ENCODE peak calls at places on chromosomes 4 and X, in four cellular contexts. J is HEK293T, D is K562, Z is HepG2. P is an unnamed sample.

GRCh38 chrX:102154900-102155805 is 624 bp downstream of the BEX5 start:
- DNase-seq in Z (no peak), J (peak; percentile 16), D (no peak), P (no peak)

GRCh38 chrX:122586831-122587230 is 597.2 kb upstream of the GRIA3 start:
- DNase-seq in Z (no peak), D (no peak), J (no peak), P (no peak)

GRCh38 chrX:121755541-121755940 is 708.1 kb downstream of the GLUD2 start:
- DNase-seq in J (no peak), Z (no peak), D (no peak), P (no peak)

GRCh38 chr4:20043992-20044391 is 207.7 kb upstream of the SLIT2 start:
- DNase-seq in D (no peak), J (no peak), Z (no peak), P (no peak)

GRCh38 chrX:152915541-152916241 is 17.8 kb downstream of the ZNF185 start:
- DNase-seq in D (peak; percentile 66), Z (peak; percentile 22), J (peak; percentile 83), P (peak; percentile 54)

GRCh38 chr4:182307746-182308145 is 64.5 kb downstream of the TENM3 start:
- DNase-seq in Z (no peak), J (no peak), D (no peak), P (no peak)

GRCh38 chrX:144334577-144334976 is 450.7 kb downstream of the UBE2NL start:
- DNase-seq in Z (no peak), D (peak; percentile 1), J (no peak), P (no peak)

GRCh38 chr4:24729041-24729730 is 66.2 kb upstream of the SOD3 start:
- DNase-seq in D (no peak), J (no peak), Z (no peak), P (no peak)

GRCh38 chrX:134013092-134013497 is 27.7 kb upstream of the GPC3 start:
- DNase-seq in J (no peak), Z (no peak), D (no peak), P (no peak)

GRCh38 chrX:86887341-86887740 is 630.3 kb upstream of the KLHL4 start:
- DNase-seq in J (no peak), D (no peak), Z (no peak), P (no peak)

GRCh38 chrX:130435937-130436336 is 34.1 kb downstream of the RBMX2 start:
- DNase-seq in Z (no peak), D (no peak), J (no peak), P (no peak)

GRCh38 chr4:182223708-182224107 is 19.5 kb upstream of the TENM3 start:
- DNase-seq in Z (no peak), D (no peak), J (no peak), P (no peak)

GRCh38 chrX:151398346-151398745 is 1.3 kb downstream of the VMA21 start:
- DNase-seq in D (no peak), Z (no peak), J (no peak), P (no peak)

GRCh38 chrX:1524874-1525582 is 12.0 kb downstream of the P2RY8 start:
- DNase-seq in Z (no peak), D (no peak), J (no peak), P (no peak)

GRCh38 chrX:56947695-56948094 is 47.6 kb downstream of the SPIN3 start:
- DNase-seq in Z (no peak), J (no peak), D (no peak), P (no peak)

GRCh38 chrX:70219938-70220764 is 14.3 kb upstream of the AWAT1 start:
- DNase-seq in J (no peak), Z (peak; percentile 80), D (peak; percentile 38), P (no peak)

GRCh38 chr4:4519296-4519898 is 22.5 kb downstream of the STX18 start:
- DNase-seq in J (peak; percentile 31), Z (no peak), D (peak; percentile 21), P (no peak)

GRCh38 chrX:25156323-25156722 is 140.6 kb upstream of the ARX start:
- DNase-seq in D (no peak), J (no peak), Z (no peak), P (no peak)

GRCh38 chr4:38902695-38903094 is 35.1 kb downstream of the FAM114A1 start:
- DNase-seq in Z (peak; percentile 27), J (peak; percentile 13), D (peak; percentile 27), P (no peak)

GRCh38 chr4:169398294-169398693 is 127.5 kb upstream of the SH3RF1 start:
- DNase-seq in Z (no peak), J (no peak), D (no peak), P (no peak)

GRCh38 chr4:3483471-3483921 is 20.4 kb downstream of the DOK7 start:
- DNase-seq in Z (no peak), J (no peak), D (no peak), P (no peak)

GRCh38 chr4:42786350-42787070 is 106.0 kb upstream of the GRXCR1 start:
- DNase-seq in Z (no peak), D (no peak), J (no peak), P (peak; percentile 57)

GRCh38 chrX:8914636-8915035 is 113.5 kb upstream of the FAM9A start:
- DNase-seq in Z (no peak), J (no peak), D (no peak), P (no peak)

GRCh38 chr4:176735300-176735699 is 57.4 kb downstream of the VEGFC start:
- DNase-seq in Z (no peak), D (no peak), J (no peak), P (no peak)

GRCh38 chrX:41799661-41800060 is 75.7 kb downstream of the GPR82 start:
- DNase-seq in D (no peak), J (no peak), Z (no peak), P (no peak)

GRCh38 chr4:88110826-88111225 is 47.6 kb downstream of the ABCG2 start:
- DNase-seq in Z (peak; percentile 51), J (no peak), D (no peak), P (no peak)

GRCh38 chr4:104592894-104593470 is 98.3 kb upstream of the CXXC4 start:
- DNase-seq in Z (no peak), J (peak; percentile 14), D (no peak), P (no peak)

GRCh38 chrX:18676050-18676449 is 4.1 kb upstream of the RS1 start:
- DNase-seq in D (no peak), J (no peak), Z (no peak), P (no peak)

GRCh38 chrX:42119076-42119475 is 195.7 kb upstream of the CASK start:
- DNase-seq in D (no peak), Z (peak; percentile 81), J (no peak), P (no peak)

GRCh38 chrX:12269484-12269883 is 131.2 kb downstream of the FRMPD4 start:
- DNase-seq in Z (no peak), D (no peak), J (no peak), P (no peak)

GRCh38 chr4:20044502-20044911 is 207.2 kb upstream of the SLIT2 start:
- DNase-seq in J (no peak), Z (no peak), D (no peak), P (no peak)

GRCh38 chr4:185773419-185773818 is 38.6 kb downstream of the SORBS2 start:
- DNase-seq in D (no peak), Z (no peak), J (no peak), P (no peak)

GRCh38 chr4:36446275-36446674 is 164.9 kb downstream of the DTHD1 start:
- DNase-seq in D (no peak), Z (no peak), J (no peak), P (no peak)
- TF ChIP-seq ELF4 in D (no peak), Z (no peak), J (no peak), P (no peak)

DNA sequence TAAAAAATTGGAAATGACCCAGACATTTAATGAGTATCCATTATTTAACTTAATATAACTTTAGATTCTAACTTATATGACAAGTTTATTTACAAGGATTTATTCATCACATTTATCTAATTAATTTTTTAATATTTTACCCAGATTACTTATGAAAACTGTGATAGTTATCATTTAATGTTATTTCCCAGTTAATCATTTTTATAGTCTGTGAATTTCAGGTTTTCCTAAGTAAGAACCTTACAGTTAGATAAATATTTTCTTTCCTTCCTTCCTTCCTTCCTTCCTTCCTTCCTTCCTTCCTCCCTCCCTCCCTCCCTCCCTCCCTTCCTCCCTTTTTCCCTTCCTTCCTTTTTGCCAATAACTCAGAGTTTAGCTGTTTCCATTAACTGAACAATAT is 14.8 kb upstream of the FHDC1 start:
- DNase-seq in J (no peak), D (no peak), Z (no peak), P (no peak)
- TF ChIP-seq ELF4 in J (no peak), D (no peak), Z (no peak), P (no peak)

GRCh38 chr4:140611854-140612253 is 43.1 kb upstream of the UCP1 start:
- DNase-seq in D (no peak), Z (no peak), J (no peak), P (no peak)
- TF ChIP-seq ELF4 in D (no peak), Z (no peak), J (no peak), P (no peak)

DNA sequence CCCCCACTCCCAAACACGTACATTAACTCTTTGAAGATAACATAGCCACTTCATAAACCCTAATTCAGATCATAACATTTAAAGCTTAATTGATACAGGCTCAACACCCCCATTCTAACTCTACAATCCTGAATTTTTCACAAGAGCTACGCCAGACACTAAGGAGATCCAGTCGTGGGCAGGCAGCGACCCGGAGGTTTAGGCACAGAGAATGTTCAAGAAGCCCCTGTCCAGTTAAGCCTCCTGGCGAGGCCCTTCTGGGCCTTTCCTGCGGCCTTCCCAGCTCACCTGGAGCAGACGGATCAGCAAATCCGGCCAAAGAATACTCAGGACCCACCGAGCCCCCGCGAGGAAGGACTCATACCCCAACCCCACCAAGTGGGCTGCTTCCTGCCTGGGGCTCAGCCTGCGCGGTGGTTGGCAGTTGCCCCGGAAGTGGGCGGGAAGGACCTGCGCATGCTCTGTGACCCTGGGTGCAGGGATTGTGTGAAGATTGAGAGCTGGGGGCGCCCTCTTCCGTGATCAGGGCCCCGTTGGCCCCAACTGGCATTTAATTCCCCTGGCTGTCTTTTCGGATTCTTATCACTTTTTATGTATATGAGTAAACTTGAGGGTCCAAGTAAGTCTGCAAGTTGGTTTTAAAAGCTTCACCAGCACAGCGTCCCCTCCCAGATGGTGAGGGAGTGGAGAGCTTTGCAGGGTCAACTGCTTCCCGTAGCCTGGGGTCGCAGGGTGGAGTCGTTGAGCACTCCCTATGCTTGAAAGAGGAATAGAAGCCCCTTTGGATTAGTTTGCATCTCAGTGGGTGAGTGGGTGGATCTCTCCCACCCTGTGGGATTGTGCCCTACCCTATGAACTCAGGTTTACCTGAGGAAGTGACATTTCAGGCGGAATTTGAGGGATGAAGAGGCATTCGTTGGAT is at the start of gene TRIM61:
- DNase-seq in D (peak; percentile 18), Z (no peak), J (no peak), P (peak; percentile 80)
- TF ChIP-seq ELF4 in D (no peak), Z (no peak), J (no peak), P (no peak)

DNA sequence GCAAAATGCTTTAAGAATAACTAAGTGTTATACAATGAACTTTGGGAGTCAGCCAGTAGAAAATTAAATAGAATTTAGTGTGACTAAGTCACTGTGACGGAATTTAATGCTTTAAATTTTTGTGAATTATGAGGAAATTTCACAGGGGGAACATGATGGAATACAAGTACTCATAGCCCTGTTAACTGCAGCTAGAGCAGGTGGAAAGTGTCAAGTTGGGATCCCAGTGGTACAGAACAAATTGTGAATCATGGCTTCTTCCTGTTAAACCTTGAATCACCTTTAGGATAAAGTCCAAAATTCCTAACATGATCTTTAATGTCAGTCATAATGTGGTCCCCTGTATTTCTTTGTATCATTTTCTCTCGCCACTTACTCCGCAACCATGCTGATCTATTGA is 212.3 kb upstream of the CENPE start:
- DNase-seq in J (no peak), D (no peak), Z (no peak), P (no peak)
- TF ChIP-seq ELF4 in J (no peak), D (no peak), Z (no peak), P (no peak)

GRCh38 chrX:105328773-105329172 is 108.3 kb upstream of the TEX13A start:
- DNase-seq in D (no peak), J (no peak), Z (no peak), P (no peak)

GRCh38 chrX:105331244-105331643 is 110.8 kb upstream of the TEX13A start:
- DNase-seq in D (no peak), J (no peak), Z (no peak), P (no peak)
- TF ChIP-seq ELF4 in D (no peak), J (no peak), Z (no peak), P (no peak)

GRCh38 chr4:156347412-156348075 is 393.9 kb upstream of the CTSO start:
- DNase-seq in J (no peak), D (no peak), Z (no peak), P (no peak)
- TF ChIP-seq ELF4 in J (no peak), D (no peak), Z (no peak), P (no peak)